ENCODE peak calls at places on chromosome 7, in ten cellular contexts. One of them, this sample, is unnamed. For H3K9me3 and H3K4me1, the result is how much of the 10 kb centered on the place peaks cover.

GRCh38 chr7:155208681-155209477 is 88.8 kb upstream of the INSIG1 start:
- DNase-seq in GM23248: peak
- DNase-seq in body of pancreas: no peak
- DNase-seq in IMR-90: peak
- DNase-seq in sigmoid colon: no peak
- DNase-seq in aorta: no peak
- DNase-seq in left ventricle myocardium inferior: no peak
- DNase-seq in spleen: peak
- DNase-seq in right cardiac atrium: peak
- DNase-seq in CD4-positive, CD25-positive, alpha-beta regulatory T cell: no peak
- DNase-seq in this sample: no peak

GRCh38 chr7:76225379-76225778 is 23.7 kb downstream of the SRRM3 start:
- DNase-seq in GM23248: peak
- DNase-seq in body of pancreas: no peak
- DNase-seq in IMR-90: peak
- DNase-seq in sigmoid colon: no peak
- DNase-seq in aorta: no peak
- DNase-seq in left ventricle myocardium inferior: no peak
- DNase-seq in spleen: no peak
- DNase-seq in right cardiac atrium: peak
- DNase-seq in CD4-positive, CD25-positive, alpha-beta regulatory T cell: no peak
- DNase-seq in this sample: no peak

GRCh38 chr7:136275794-136276193 is 298.6 kb upstream of the MTPN start:
- DNase-seq in GM23248: peak
- DNase-seq in body of pancreas: no peak
- DNase-seq in IMR-90: no peak
- DNase-seq in sigmoid colon: no peak
- DNase-seq in aorta: no peak
- DNase-seq in left ventricle myocardium inferior: no peak
- DNase-seq in spleen: no peak
- DNase-seq in right cardiac atrium: no peak
- DNase-seq in CD4-positive, CD25-positive, alpha-beta regulatory T cell: no peak
- DNase-seq in this sample: no peak

GRCh38 chr7:11252011-11252607 is 278.4 kb downstream of the PHF14 start:
- DNase-seq in GM23248: no peak
- DNase-seq in body of pancreas: no peak
- DNase-seq in IMR-90: no peak
- DNase-seq in sigmoid colon: no peak
- DNase-seq in aorta: no peak
- DNase-seq in left ventricle myocardium inferior: no peak
- DNase-seq in spleen: no peak
- DNase-seq in right cardiac atrium: no peak
- DNase-seq in CD4-positive, CD25-positive, alpha-beta regulatory T cell: no peak
- DNase-seq in this sample: no peak

GRCh38 chr7:21084286-21084685 is 297.6 kb upstream of the SP8 start:
- DNase-seq in GM23248: no peak
- DNase-seq in body of pancreas: no peak
- DNase-seq in IMR-90: no peak
- DNase-seq in sigmoid colon: no peak
- DNase-seq in aorta: no peak
- DNase-seq in left ventricle myocardium inferior: no peak
- DNase-seq in spleen: no peak
- DNase-seq in right cardiac atrium: no peak
- DNase-seq in CD4-positive, CD25-positive, alpha-beta regulatory T cell: no peak
- DNase-seq in this sample: no peak

GRCh38 chr7:90709501-90710465 is 113.7 kb downstream of the CDK14 start:
- DNase-seq in GM23248: peak
- DNase-seq in body of pancreas: peak
- DNase-seq in IMR-90: peak
- DNase-seq in sigmoid colon: no peak
- DNase-seq in aorta: no peak
- DNase-seq in left ventricle myocardium inferior: no peak
- DNase-seq in spleen: no peak
- DNase-seq in right cardiac atrium: no peak
- DNase-seq in CD4-positive, CD25-positive, alpha-beta regulatory T cell: no peak
- DNase-seq in this sample: no peak

GRCh38 chr7:29109815-29110385 is 36.4 kb downstream of the CPVL start:
- DNase-seq in GM23248: no peak
- DNase-seq in body of pancreas: no peak
- DNase-seq in IMR-90: no peak
- DNase-seq in sigmoid colon: no peak
- DNase-seq in aorta: no peak
- DNase-seq in left ventricle myocardium inferior: no peak
- DNase-seq in spleen: no peak
- DNase-seq in right cardiac atrium: no peak
- DNase-seq in CD4-positive, CD25-positive, alpha-beta regulatory T cell: no peak
- DNase-seq in this sample: no peak

GRCh38 chr7:18177815-18178660 is 150.4 kb upstream of the PRPS1L1 start:
- DNase-seq in GM23248: no peak
- DNase-seq in body of pancreas: no peak
- DNase-seq in IMR-90: no peak
- DNase-seq in sigmoid colon: no peak
- DNase-seq in aorta: no peak
- DNase-seq in left ventricle myocardium inferior: no peak
- DNase-seq in spleen: peak
- DNase-seq in right cardiac atrium: no peak
- DNase-seq in CD4-positive, CD25-positive, alpha-beta regulatory T cell: no peak
- DNase-seq in this sample: no peak

GRCh38 chr7:129376778-129377700 is 57.2 kb upstream of the STRIP2 start:
- DNase-seq in GM23248: peak
- DNase-seq in body of pancreas: no peak
- DNase-seq in IMR-90: peak
- DNase-seq in sigmoid colon: no peak
- DNase-seq in aorta: no peak
- DNase-seq in left ventricle myocardium inferior: no peak
- DNase-seq in spleen: no peak
- DNase-seq in right cardiac atrium: no peak
- DNase-seq in CD4-positive, CD25-positive, alpha-beta regulatory T cell: no peak
- DNase-seq in this sample: no peak

GRCh38 chr7:105934577-105935185 is 28.4 kb upstream of the CDHR3 start:
- DNase-seq in GM23248: peak
- DNase-seq in body of pancreas: peak
- DNase-seq in IMR-90: peak
- DNase-seq in sigmoid colon: no peak
- DNase-seq in aorta: no peak
- DNase-seq in left ventricle myocardium inferior: no peak
- DNase-seq in spleen: no peak
- DNase-seq in right cardiac atrium: peak
- DNase-seq in CD4-positive, CD25-positive, alpha-beta regulatory T cell: no peak
- DNase-seq in this sample: no peak

DNA sequence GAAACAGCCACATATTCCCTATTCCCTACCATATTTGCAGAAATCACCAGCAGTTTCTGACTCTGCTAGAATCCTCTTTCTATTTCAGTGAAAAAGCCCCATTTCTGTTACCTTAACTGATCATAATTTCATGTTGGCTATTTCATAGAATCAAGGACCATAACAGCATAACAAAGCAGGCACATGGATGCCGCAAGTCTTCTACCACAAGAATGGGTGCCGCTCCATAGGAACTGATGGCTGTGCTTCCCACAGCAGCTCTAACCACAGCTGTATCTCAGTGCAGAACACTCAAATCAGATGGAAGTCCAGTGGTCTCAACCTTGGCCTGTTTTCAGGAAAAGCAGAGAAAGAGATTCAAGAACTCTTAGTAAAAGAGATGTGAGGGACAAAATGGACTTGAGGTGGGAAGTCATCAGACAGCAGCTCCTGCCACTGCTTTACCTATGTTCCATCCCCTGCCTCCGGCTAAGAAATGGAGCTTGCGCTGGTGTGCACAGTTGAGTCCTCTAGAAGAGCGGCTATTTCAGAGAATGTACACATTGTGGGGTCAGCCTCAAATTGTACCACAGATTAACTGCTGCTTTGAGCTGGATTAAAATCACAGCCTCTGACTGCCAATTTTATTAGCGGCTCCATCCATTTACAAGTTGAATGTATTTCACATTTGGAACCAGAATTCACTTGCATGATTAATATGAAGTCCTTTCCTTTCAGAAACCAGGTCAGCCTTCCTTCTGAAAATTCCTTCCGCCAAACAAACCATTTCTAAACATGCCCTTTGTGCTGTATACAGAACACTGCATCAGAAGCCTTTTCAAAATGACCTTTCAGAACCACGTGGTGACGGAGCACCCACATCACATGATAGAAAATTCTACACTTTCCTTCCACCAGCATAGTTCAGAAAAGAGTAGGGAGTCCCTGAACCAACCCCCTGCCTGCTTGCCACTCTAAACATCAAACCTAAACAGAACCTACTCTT is 7.7 kb downstream of the PTPRN2 start:
- DNase-seq in GM23248: no peak
- DNase-seq in body of pancreas: no peak
- DNase-seq in IMR-90: no peak
- DNase-seq in sigmoid colon: no peak
- DNase-seq in aorta: no peak
- DNase-seq in left ventricle myocardium inferior: no peak
- DNase-seq in spleen: peak
- DNase-seq in right cardiac atrium: no peak
- DNase-seq in CD4-positive, CD25-positive, alpha-beta regulatory T cell: no peak
- DNase-seq in this sample: no peak
- H3K9me3 ChIP-seq in GM23248: under half
- H3K9me3 ChIP-seq in body of pancreas: under half
- H3K9me3 ChIP-seq in IMR-90: under half
- H3K9me3 ChIP-seq in sigmoid colon: under half
- H3K9me3 ChIP-seq in aorta: under half
- H3K9me3 ChIP-seq in left ventricle myocardium inferior: under half
- H3K9me3 ChIP-seq in spleen: under half
- H3K9me3 ChIP-seq in right cardiac atrium: under half
- H3K9me3 ChIP-seq in CD4-positive, CD25-positive, alpha-beta regulatory T cell: under half
- H3K9me3 ChIP-seq in this sample: under half

DNA sequence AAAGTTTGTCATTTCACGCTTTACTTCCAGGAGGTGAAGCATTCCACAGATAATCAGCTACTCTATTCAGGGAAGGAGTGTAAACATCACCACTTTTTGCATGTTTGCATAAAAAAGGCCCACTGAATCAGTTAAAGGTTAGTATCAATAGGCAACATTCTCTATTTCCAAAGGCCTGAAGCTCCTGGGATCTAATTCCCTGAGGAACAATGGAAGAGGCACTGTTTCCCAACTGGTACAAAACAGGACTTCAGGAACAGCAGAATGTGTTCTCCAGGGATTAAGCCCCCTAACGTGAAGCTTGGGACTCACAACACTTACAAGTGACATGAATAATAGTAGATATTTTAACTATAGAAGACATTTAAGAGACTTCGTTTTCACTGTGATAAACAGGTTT is 6.1 kb downstream of the LRRN3 start:
- DNase-seq in GM23248: no peak
- DNase-seq in body of pancreas: no peak
- DNase-seq in IMR-90: no peak
- DNase-seq in sigmoid colon: no peak
- DNase-seq in aorta: no peak
- DNase-seq in left ventricle myocardium inferior: no peak
- DNase-seq in spleen: no peak
- DNase-seq in right cardiac atrium: no peak
- DNase-seq in CD4-positive, CD25-positive, alpha-beta regulatory T cell: no peak
- DNase-seq in this sample: peak
- H3K4me1 ChIP-seq in GM23248: under half
- H3K4me1 ChIP-seq in body of pancreas: under half
- H3K4me1 ChIP-seq in IMR-90: under half
- H3K4me1 ChIP-seq in sigmoid colon: under half
- H3K4me1 ChIP-seq in aorta: under half
- H3K4me1 ChIP-seq in left ventricle myocardium inferior: under half
- H3K4me1 ChIP-seq in spleen: under half
- H3K4me1 ChIP-seq in right cardiac atrium: under half
- H3K4me1 ChIP-seq in CD4-positive, CD25-positive, alpha-beta regulatory T cell: under half
- H3K4me1 ChIP-seq in this sample: half or more

GRCh38 chr7:100220833-100221718 is 1.3 kb downstream of the PVRIG start:
- DNase-seq in GM23248: no peak
- DNase-seq in body of pancreas: no peak
- DNase-seq in IMR-90: no peak
- DNase-seq in sigmoid colon: no peak
- DNase-seq in aorta: peak
- DNase-seq in left ventricle myocardium inferior: no peak
- DNase-seq in spleen: peak
- DNase-seq in right cardiac atrium: peak
- DNase-seq in CD4-positive, CD25-positive, alpha-beta regulatory T cell: peak
- DNase-seq in this sample: no peak

GRCh38 chr7:100221767-100222444 is 2.2 kb downstream of the PVRIG start:
- DNase-seq in GM23248: no peak
- DNase-seq in body of pancreas: no peak
- DNase-seq in IMR-90: no peak
- DNase-seq in sigmoid colon: no peak
- DNase-seq in aorta: no peak
- DNase-seq in left ventricle myocardium inferior: no peak
- DNase-seq in spleen: no peak
- DNase-seq in right cardiac atrium: no peak
- DNase-seq in CD4-positive, CD25-positive, alpha-beta regulatory T cell: peak
- DNase-seq in this sample: no peak

GRCh38 chr7:100219271-100219737 is 445 bp upstream of the PVRIG start:
- DNase-seq in GM23248: no peak
- DNase-seq in body of pancreas: no peak
- DNase-seq in IMR-90: no peak
- DNase-seq in sigmoid colon: peak
- DNase-seq in aorta: peak
- DNase-seq in left ventricle myocardium inferior: no peak
- DNase-seq in spleen: peak
- DNase-seq in right cardiac atrium: no peak
- DNase-seq in CD4-positive, CD25-positive, alpha-beta regulatory T cell: no peak
- DNase-seq in this sample: no peak

DNA sequence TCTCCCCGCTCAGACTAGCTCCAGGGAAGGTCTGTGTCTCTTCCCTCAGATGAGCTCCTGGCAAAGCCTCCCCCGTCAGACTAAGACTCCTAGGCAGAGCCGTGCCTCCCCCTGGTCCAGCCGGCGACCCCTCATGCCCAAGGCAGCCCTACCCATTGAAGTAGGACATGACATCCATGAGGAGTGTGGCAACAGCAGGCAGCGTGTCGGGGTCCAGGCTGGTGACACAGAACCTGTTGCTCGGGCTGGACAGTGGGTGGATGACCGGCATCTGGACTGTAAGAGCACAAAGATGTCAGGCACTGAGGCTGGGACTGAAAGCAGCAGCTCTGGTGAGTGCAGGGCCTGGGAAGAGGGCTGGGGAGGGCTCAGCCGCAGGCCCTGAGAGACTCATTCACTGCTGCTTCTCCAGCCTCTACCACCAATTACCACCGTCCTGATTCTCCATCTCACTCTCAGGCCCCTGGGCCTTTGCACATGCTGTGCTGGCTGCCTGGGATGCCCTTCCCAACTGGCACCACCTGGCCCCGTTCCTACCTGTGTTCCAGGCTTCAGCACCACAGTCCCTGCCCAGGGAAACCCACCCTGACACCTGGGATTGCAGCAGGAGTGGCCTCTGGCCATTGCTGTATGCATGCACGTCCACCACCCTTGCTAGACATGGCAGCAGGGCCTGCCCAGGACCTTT is 2.8 kb downstream of the PVRIG start:
- DNase-seq in GM23248: no peak
- DNase-seq in body of pancreas: no peak
- DNase-seq in IMR-90: no peak
- DNase-seq in sigmoid colon: no peak
- DNase-seq in aorta: no peak
- DNase-seq in left ventricle myocardium inferior: no peak
- DNase-seq in spleen: no peak
- DNase-seq in right cardiac atrium: no peak
- DNase-seq in CD4-positive, CD25-positive, alpha-beta regulatory T cell: no peak
- DNase-seq in this sample: no peak
- H3K4me3 ChIP-seq in GM23248: no peak
- H3K4me3 ChIP-seq in body of pancreas: no peak
- H3K4me3 ChIP-seq in IMR-90: no peak
- H3K4me3 ChIP-seq in sigmoid colon: no peak
- H3K4me3 ChIP-seq in aorta: no peak
- H3K4me3 ChIP-seq in left ventricle myocardium inferior: no peak
- H3K4me3 ChIP-seq in spleen: peak
- H3K4me3 ChIP-seq in right cardiac atrium: no peak
- H3K4me3 ChIP-seq in CD4-positive, CD25-positive, alpha-beta regulatory T cell: peak
- H3K4me3 ChIP-seq in this sample: no peak

GRCh38 chr7:54252256-54253035 is 289.7 kb upstream of the VSTM2A start:
- DNase-seq in GM23248: no peak
- DNase-seq in body of pancreas: no peak
- DNase-seq in IMR-90: no peak
- DNase-seq in sigmoid colon: no peak
- DNase-seq in aorta: no peak
- DNase-seq in left ventricle myocardium inferior: no peak
- DNase-seq in spleen: no peak
- DNase-seq in right cardiac atrium: no peak
- DNase-seq in CD4-positive, CD25-positive, alpha-beta regulatory T cell: no peak
- DNase-seq in this sample: no peak
- H3K9me3 ChIP-seq in GM23248: under half
- H3K9me3 ChIP-seq in body of pancreas: under half
- H3K9me3 ChIP-seq in IMR-90: under half
- H3K9me3 ChIP-seq in sigmoid colon: under half
- H3K9me3 ChIP-seq in aorta: under half
- H3K9me3 ChIP-seq in left ventricle myocardium inferior: under half
- H3K9me3 ChIP-seq in spleen: under half
- H3K9me3 ChIP-seq in right cardiac atrium: under half
- H3K9me3 ChIP-seq in CD4-positive, CD25-positive, alpha-beta regulatory T cell: under half
- H3K9me3 ChIP-seq in this sample: under half